ENCODE peak calls at places on chromosomes 7 and 10, in ten cellular contexts. U is SK-N-SH, X is HepG2, M is choroid plexus epithelial cell, D is pancreas, Q is stomach, T is kidney epithelial cell, G is Peyer's patch, E is left ventricle myocardium inferior, V is psoas muscle. R is an unnamed sample.

GRCh38 chr10:78361031-78361430 is 327.4 kb downstream of the RPS24 start:
- DNase-seq in X (no peak), E (no peak), U (no peak), T (no peak), D (no peak), V (no peak), M (no peak), Q (no peak), G (no peak), R (no peak)

GRCh38 chr7:73986158-73986631 is 41.8 kb upstream of the ELN start:
- DNase-seq in V (no peak), U (peak), Q (peak), D (no peak), G (no peak), T (no peak), X (no peak), E (peak), M (no peak), R (peak)

GRCh38 chr10:556971-557370 is 132.5 kb downstream of the DIP2C start:
- DNase-seq in M (no peak), U (no peak), X (no peak), T (no peak), D (no peak), V (no peak), G (no peak), Q (no peak), E (no peak), R (no peak)

GRCh38 chr10:107516349-107516748 is 351.8 kb upstream of the SORCS1 start:
- DNase-seq in V (no peak), Q (no peak), U (no peak), X (no peak), G (no peak), E (no peak), D (no peak), T (no peak), M (no peak), R (no peak)

GRCh38 chr7:39310699-39311098 is 255.5 kb upstream of the YAE1 start:
- DNase-seq in Q (no peak), G (no peak), T (no peak), X (no peak), V (no peak), E (no peak), U (no peak), M (no peak), D (no peak), R (no peak)

GRCh38 chr7:151351967-151352366 is 10.4 kb downstream of the NUB1 start:
- DNase-seq in T (no peak), E (no peak), X (no peak), G (peak), D (no peak), V (no peak), Q (no peak), U (no peak), M (no peak), R (no peak)

GRCh38 chr7:144738708-144739314 is 97.0 kb downstream of the TPK1 start:
- DNase-seq in T (no peak), G (no peak), Q (no peak), D (no peak), X (peak), V (no peak), E (no peak), U (peak), M (peak), R (peak)

GRCh38 chr10:13003781-13004180 is 2.3 kb upstream of the CCDC3 start:
- DNase-seq in U (no peak), E (no peak), D (no peak), X (no peak), Q (no peak), M (no peak), V (no peak), G (no peak), T (no peak), R (no peak)

GRCh38 chr10:191703-192518 is 56.7 kb downstream of the ZMYND11 start:
- DNase-seq in X (peak), E (no peak), U (no peak), T (no peak), M (peak), D (no peak), V (peak), G (no peak), Q (no peak), R (peak)

GRCh38 chr7:82897500-82897899 is 265.2 kb downstream of the PCLO start:
- DNase-seq in X (no peak), U (no peak), Q (no peak), G (no peak), V (no peak), D (no peak), M (no peak), T (no peak), E (no peak), R (no peak)

GRCh38 chr10:62512732-62513475 is 138.7 kb downstream of the ZNF365 start:
- DNase-seq in D (no peak), T (no peak), V (no peak), X (no peak), G (no peak), Q (no peak), U (no peak), E (no peak), M (no peak), R (peak)

GRCh38 chr10:3482200-3482993 is 302.6 kb downstream of the KLF6 start:
- DNase-seq in Q (peak), X (peak), D (peak), G (no peak), M (peak), T (peak), V (peak), E (no peak), U (no peak), R (peak)

GRCh38 chr7:25356534-25357151 is 128.4 kb upstream of the NPVF start:
- DNase-seq in M (no peak), V (no peak), U (no peak), E (no peak), D (no peak), Q (no peak), G (no peak), X (no peak), T (no peak), R (no peak)

GRCh38 chr7:76340617-76341131 is 18.1 kb downstream of the YWHAG start:
- DNase-seq in M (peak), U (no peak), D (no peak), T (no peak), G (no peak), V (no peak), E (no peak), Q (no peak), X (no peak), R (peak)

GRCh38 chr10:3716093-3716492 is 68.9 kb downstream of the KLF6 start:
- DNase-seq in D (no peak), V (no peak), U (no peak), X (no peak), M (peak), G (no peak), T (peak), Q (no peak), E (no peak), R (no peak)

GRCh38 chr7:134315679-134316538 is 821 bp downstream of the SLC35B4 start:
- DNase-seq in V (no peak), M (peak), D (peak), X (no peak), E (no peak), Q (no peak), U (peak), G (peak), T (no peak), R (peak)

GRCh38 chr10:124902462-124902861 is 39.5 kb upstream of the ZRANB1 start:
- DNase-seq in X (no peak), G (no peak), U (no peak), Q (no peak), V (no peak), M (no peak), E (no peak), D (no peak), T (no peak), R (no peak)
- H3K4me3 ChIP-seq in X (no peak), G (no peak), U (no peak), Q (no peak), V (no peak), M (no peak), E (no peak), D (no peak), T (no peak), R (no peak)

DNA sequence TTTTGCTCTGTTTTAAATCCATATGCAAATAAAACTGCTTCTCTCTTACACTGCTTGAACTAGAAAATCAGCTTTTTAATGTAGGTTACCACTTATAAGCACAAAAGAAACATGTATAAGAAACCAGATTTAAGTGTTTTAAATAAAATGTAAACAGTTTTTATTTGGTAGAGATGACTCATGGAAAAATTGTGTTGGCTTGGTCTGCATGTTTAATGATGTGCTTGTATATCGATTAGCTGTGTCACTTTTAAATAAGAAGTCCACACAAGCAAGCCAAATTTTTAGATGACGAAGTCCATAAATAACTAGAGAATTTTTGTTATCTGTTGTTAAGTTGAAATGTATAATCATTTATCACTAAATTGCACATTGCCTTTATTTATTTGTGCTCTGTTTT is 103.9 kb downstream of the HECTD2 start:
- DNase-seq in D (no peak), M (no peak), X (no peak), T (no peak), V (no peak), E (no peak), G (no peak), U (no peak), Q (no peak), R (peak)
- TF ChIP-seq CTCF in D (no peak), M (no peak), X (no peak), T (no peak), V (no peak), E (no peak), G (no peak), U (no peak), Q (no peak), R (no peak)

GRCh38 chr10:72318383-72319262 is 36.1 kb downstream of the DNAJB12 start:
- DNase-seq in M (peak), Q (no peak), E (no peak), D (no peak), T (no peak), V (no peak), G (no peak), U (no peak), X (no peak), R (peak)
- H3K4me3 ChIP-seq in M (no peak), Q (peak), E (peak), D (no peak), T (no peak), V (peak), G (peak), U (peak), X (peak), R (peak)

GRCh38 chr7:84100866-84101265 is 93.7 kb downstream of the SEMA3A start:
- DNase-seq in Q (no peak), D (no peak), E (no peak), T (peak), U (peak), M (peak), X (no peak), G (no peak), V (no peak), R (no peak)
- TF ChIP-seq CTCF in Q (no peak), D (no peak), E (no peak), T (no peak), U (peak), M (peak), X (no peak), G (no peak), V (no peak), R (peak)

DNA sequence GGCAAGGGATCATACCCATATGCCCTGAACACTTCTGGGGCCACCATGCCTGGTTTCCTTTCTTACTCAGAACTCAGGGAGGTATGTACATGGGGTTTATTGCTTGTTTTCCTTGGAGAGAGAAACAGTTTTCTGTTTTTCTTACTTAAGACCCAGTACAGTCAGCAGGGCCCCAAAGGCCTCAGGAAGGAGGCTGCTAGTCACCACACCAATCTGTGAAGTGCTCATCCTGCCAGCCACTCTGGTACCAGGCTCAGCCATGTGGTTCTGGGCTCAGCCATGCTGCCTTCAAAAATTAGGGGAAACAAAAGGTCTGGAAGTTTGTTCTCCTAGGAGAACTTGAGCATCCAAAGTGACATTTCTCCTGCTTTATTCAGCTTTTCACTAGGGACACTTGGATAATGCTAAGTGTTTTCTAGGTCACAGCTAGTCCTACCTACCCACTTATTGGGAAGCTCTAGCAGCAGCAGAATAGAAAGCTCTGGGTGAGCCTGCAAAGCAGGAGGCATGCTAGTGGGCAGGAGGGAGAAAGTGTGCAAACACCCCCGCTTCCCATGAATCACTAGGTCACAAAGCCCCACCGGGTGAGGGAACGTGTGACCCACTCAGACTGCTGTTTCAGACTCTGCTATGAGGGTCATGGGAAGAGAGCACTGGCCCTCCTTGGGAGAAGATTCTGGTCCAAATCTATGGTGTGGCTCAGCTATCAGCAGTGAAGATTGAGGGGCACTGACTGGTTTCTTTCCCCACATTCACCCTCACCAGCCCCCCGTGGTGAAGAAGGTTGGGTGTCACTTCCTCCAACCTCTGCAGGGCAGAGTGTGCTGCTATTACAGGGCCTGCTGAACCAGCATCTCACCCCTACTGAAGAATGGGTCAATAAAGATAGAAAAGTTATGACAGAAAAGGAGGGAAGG is 23.9 kb downstream of the NUDCD3 start:
- DNase-seq in G (no peak), Q (no peak), V (no peak), T (no peak), M (peak), X (no peak), D (no peak), U (no peak), E (no peak), R (peak)
- H3K4me3 ChIP-seq in G (no peak), Q (no peak), V (no peak), T (no peak), M (no peak), X (no peak), D (no peak), U (no peak), E (no peak), R (no peak)

R was measured in fibroblast of villous mesenchyme.